ENCODE peak calls at places on chromosomes 11 and 22, in ten cellular contexts. One of them, this sample, is unnamed.

GRCh38 chr11:69121621-69122336 is 34.0 kb upstream of the SMIM38 start:
- DNase-seq in activated naive CD4-positive, alpha-beta T cell treated with Interleukin-2 at 50 U/mL for 16 hours: no peak
- DNase-seq in fibroblast of pulmonary artery: no peak
- DNase-seq in hypothalamus: no peak
- DNase-seq in GM20000: no peak
- DNase-seq in T follicular helper cell: no peak
- DNase-seq in LNCaP clone FGC: no peak
- DNase-seq in DMS53: no peak
- DNase-seq in HS-27A: no peak
- DNase-seq in stimulated activated CD8-positive, alpha-beta memory T cell treated with anti-CD3 and anti-CD28 coated beads, Interleukin-2, amount 100 ng/mL, for 48 hours: no peak
- DNase-seq in this sample: no peak

GRCh38 chr11:24344222-24344621 is 152.6 kb upstream of the LUZP2 start:
- DNase-seq in activated naive CD4-positive, alpha-beta T cell treated with Interleukin-2 at 50 U/mL for 16 hours: no peak
- DNase-seq in fibroblast of pulmonary artery: no peak
- DNase-seq in hypothalamus: no peak
- DNase-seq in GM20000: no peak
- DNase-seq in T follicular helper cell: no peak
- DNase-seq in LNCaP clone FGC: no peak
- DNase-seq in DMS53: no peak
- DNase-seq in HS-27A: no peak
- DNase-seq in stimulated activated CD8-positive, alpha-beta memory T cell treated with anti-CD3 and anti-CD28 coated beads, Interleukin-2, amount 100 ng/mL, for 48 hours: no peak
- DNase-seq in this sample: no peak

GRCh38 chr11:128868851-128869671 is 2.0 kb upstream of the KCNJ1 start:
- DNase-seq in activated naive CD4-positive, alpha-beta T cell treated with Interleukin-2 at 50 U/mL for 16 hours: no peak
- DNase-seq in fibroblast of pulmonary artery: no peak
- DNase-seq in hypothalamus: no peak
- DNase-seq in GM20000: no peak
- DNase-seq in T follicular helper cell: no peak
- DNase-seq in LNCaP clone FGC: no peak
- DNase-seq in DMS53: peak; percentile 19
- DNase-seq in HS-27A: no peak
- DNase-seq in stimulated activated CD8-positive, alpha-beta memory T cell treated with anti-CD3 and anti-CD28 coated beads, Interleukin-2, amount 100 ng/mL, for 48 hours: no peak
- DNase-seq in this sample: no peak

GRCh38 chr11:116037851-116038250 is 533.6 kb upstream of the CADM1 start:
- DNase-seq in activated naive CD4-positive, alpha-beta T cell treated with Interleukin-2 at 50 U/mL for 16 hours: no peak
- DNase-seq in fibroblast of pulmonary artery: no peak
- DNase-seq in hypothalamus: no peak
- DNase-seq in GM20000: no peak
- DNase-seq in T follicular helper cell: no peak
- DNase-seq in LNCaP clone FGC: no peak
- DNase-seq in DMS53: peak; percentile 62
- DNase-seq in HS-27A: no peak
- DNase-seq in stimulated activated CD8-positive, alpha-beta memory T cell treated with anti-CD3 and anti-CD28 coated beads, Interleukin-2, amount 100 ng/mL, for 48 hours: no peak
- DNase-seq in this sample: no peak

GRCh38 chr11:58629857-58630256 is 7.4 kb downstream of the CNTF start:
- DNase-seq in activated naive CD4-positive, alpha-beta T cell treated with Interleukin-2 at 50 U/mL for 16 hours: no peak
- DNase-seq in fibroblast of pulmonary artery: peak; percentile 72
- DNase-seq in hypothalamus: no peak
- DNase-seq in GM20000: peak; percentile 49
- DNase-seq in T follicular helper cell: no peak
- DNase-seq in LNCaP clone FGC: no peak
- DNase-seq in DMS53: peak; percentile 48
- DNase-seq in HS-27A: no peak
- DNase-seq in stimulated activated CD8-positive, alpha-beta memory T cell treated with anti-CD3 and anti-CD28 coated beads, Interleukin-2, amount 100 ng/mL, for 48 hours: no peak
- DNase-seq in this sample: no peak

GRCh38 chr11:44744160-44744559 is 17.4 kb downstream of the TSPAN18 start:
- DNase-seq in activated naive CD4-positive, alpha-beta T cell treated with Interleukin-2 at 50 U/mL for 16 hours: no peak
- DNase-seq in fibroblast of pulmonary artery: no peak
- DNase-seq in hypothalamus: no peak
- DNase-seq in GM20000: no peak
- DNase-seq in T follicular helper cell: no peak
- DNase-seq in LNCaP clone FGC: no peak
- DNase-seq in DMS53: no peak
- DNase-seq in HS-27A: no peak
- DNase-seq in stimulated activated CD8-positive, alpha-beta memory T cell treated with anti-CD3 and anti-CD28 coated beads, Interleukin-2, amount 100 ng/mL, for 48 hours: no peak
- DNase-seq in this sample: no peak

GRCh38 chr11:118060879-118061278 is 16.0 kb upstream of the TMPRSS4 start:
- DNase-seq in activated naive CD4-positive, alpha-beta T cell treated with Interleukin-2 at 50 U/mL for 16 hours: no peak
- DNase-seq in fibroblast of pulmonary artery: no peak
- DNase-seq in hypothalamus: no peak
- DNase-seq in GM20000: no peak
- DNase-seq in T follicular helper cell: no peak
- DNase-seq in LNCaP clone FGC: no peak
- DNase-seq in DMS53: peak; percentile 34
- DNase-seq in HS-27A: no peak
- DNase-seq in stimulated activated CD8-positive, alpha-beta memory T cell treated with anti-CD3 and anti-CD28 coated beads, Interleukin-2, amount 100 ng/mL, for 48 hours: no peak
- DNase-seq in this sample: no peak

GRCh38 chr22:36830601-36831000 is 13.8 kb upstream of the PVALB start:
- DNase-seq in activated naive CD4-positive, alpha-beta T cell treated with Interleukin-2 at 50 U/mL for 16 hours: no peak
- DNase-seq in fibroblast of pulmonary artery: no peak
- DNase-seq in hypothalamus: no peak
- DNase-seq in GM20000: no peak
- DNase-seq in T follicular helper cell: no peak
- DNase-seq in LNCaP clone FGC: no peak
- DNase-seq in DMS53: no peak
- DNase-seq in HS-27A: no peak
- DNase-seq in stimulated activated CD8-positive, alpha-beta memory T cell treated with anti-CD3 and anti-CD28 coated beads, Interleukin-2, amount 100 ng/mL, for 48 hours: no peak
- DNase-seq in this sample: no peak

GRCh38 chr22:26711205-26711958 is 54.0 kb downstream of the MIAT start:
- DNase-seq in activated naive CD4-positive, alpha-beta T cell treated with Interleukin-2 at 50 U/mL for 16 hours: no peak
- DNase-seq in fibroblast of pulmonary artery: peak; percentile 48
- DNase-seq in hypothalamus: no peak
- DNase-seq in GM20000: peak; percentile 52
- DNase-seq in T follicular helper cell: no peak
- DNase-seq in LNCaP clone FGC: no peak
- DNase-seq in DMS53: no peak
- DNase-seq in HS-27A: no peak
- DNase-seq in stimulated activated CD8-positive, alpha-beta memory T cell treated with anti-CD3 and anti-CD28 coated beads, Interleukin-2, amount 100 ng/mL, for 48 hours: no peak
- DNase-seq in this sample: peak; percentile 51

GRCh38 chr22:29994027-29994715 is 86.1 kb upstream of the HORMAD2 start:
- DNase-seq in activated naive CD4-positive, alpha-beta T cell treated with Interleukin-2 at 50 U/mL for 16 hours: no peak
- DNase-seq in fibroblast of pulmonary artery: peak; percentile 48
- DNase-seq in hypothalamus: no peak
- DNase-seq in GM20000: no peak
- DNase-seq in T follicular helper cell: no peak
- DNase-seq in LNCaP clone FGC: no peak
- DNase-seq in DMS53: peak; percentile 72
- DNase-seq in HS-27A: no peak
- DNase-seq in stimulated activated CD8-positive, alpha-beta memory T cell treated with anti-CD3 and anti-CD28 coated beads, Interleukin-2, amount 100 ng/mL, for 48 hours: no peak
- DNase-seq in this sample: no peak

GRCh38 chr11:134196756-134197155 is 27.0 kb downstream of the NCAPD3 start:
- DNase-seq in activated naive CD4-positive, alpha-beta T cell treated with Interleukin-2 at 50 U/mL for 16 hours: peak; percentile 11
- DNase-seq in fibroblast of pulmonary artery: no peak
- DNase-seq in hypothalamus: no peak
- DNase-seq in GM20000: no peak
- DNase-seq in T follicular helper cell: no peak
- DNase-seq in LNCaP clone FGC: no peak
- DNase-seq in DMS53: no peak
- DNase-seq in HS-27A: no peak
- DNase-seq in stimulated activated CD8-positive, alpha-beta memory T cell treated with anti-CD3 and anti-CD28 coated beads, Interleukin-2, amount 100 ng/mL, for 48 hours: no peak
- DNase-seq in this sample: no peak

GRCh38 chr11:75246673-75247350 is 6.2 kb downstream of the TPBGL start:
- DNase-seq in activated naive CD4-positive, alpha-beta T cell treated with Interleukin-2 at 50 U/mL for 16 hours: no peak
- DNase-seq in fibroblast of pulmonary artery: no peak
- DNase-seq in hypothalamus: no peak
- DNase-seq in GM20000: no peak
- DNase-seq in T follicular helper cell: no peak
- DNase-seq in LNCaP clone FGC: no peak
- DNase-seq in DMS53: no peak
- DNase-seq in HS-27A: no peak
- DNase-seq in stimulated activated CD8-positive, alpha-beta memory T cell treated with anti-CD3 and anti-CD28 coated beads, Interleukin-2, amount 100 ng/mL, for 48 hours: no peak
- DNase-seq in this sample: no peak

GRCh38 chr22:49236541-49237075 is 591.1 kb downstream of the BRD1 start:
- DNase-seq in activated naive CD4-positive, alpha-beta T cell treated with Interleukin-2 at 50 U/mL for 16 hours: no peak
- DNase-seq in fibroblast of pulmonary artery: no peak
- DNase-seq in hypothalamus: no peak
- DNase-seq in GM20000: no peak
- DNase-seq in T follicular helper cell: no peak
- DNase-seq in LNCaP clone FGC: no peak
- DNase-seq in DMS53: no peak
- DNase-seq in HS-27A: no peak
- DNase-seq in stimulated activated CD8-positive, alpha-beta memory T cell treated with anti-CD3 and anti-CD28 coated beads, Interleukin-2, amount 100 ng/mL, for 48 hours: no peak
- DNase-seq in this sample: no peak

GRCh38 chr22:49305966-49306631 is 521.6 kb downstream of the BRD1 start:
- DNase-seq in activated naive CD4-positive, alpha-beta T cell treated with Interleukin-2 at 50 U/mL for 16 hours: no peak
- DNase-seq in fibroblast of pulmonary artery: no peak
- DNase-seq in hypothalamus: no peak
- DNase-seq in GM20000: no peak
- DNase-seq in T follicular helper cell: no peak
- DNase-seq in LNCaP clone FGC: no peak
- DNase-seq in DMS53: no peak
- DNase-seq in HS-27A: no peak
- DNase-seq in stimulated activated CD8-positive, alpha-beta memory T cell treated with anti-CD3 and anti-CD28 coated beads, Interleukin-2, amount 100 ng/mL, for 48 hours: no peak
- DNase-seq in this sample: no peak

GRCh38 chr22:33018232-33018864 is 39.8 kb downstream of the SYN3 start:
- DNase-seq in activated naive CD4-positive, alpha-beta T cell treated with Interleukin-2 at 50 U/mL for 16 hours: peak; percentile 23
- DNase-seq in fibroblast of pulmonary artery: peak; percentile 60
- DNase-seq in hypothalamus: no peak
- DNase-seq in GM20000: peak; percentile 66
- DNase-seq in T follicular helper cell: no peak
- DNase-seq in LNCaP clone FGC: no peak
- DNase-seq in DMS53: peak; percentile 49
- DNase-seq in HS-27A: no peak
- DNase-seq in stimulated activated CD8-positive, alpha-beta memory T cell treated with anti-CD3 and anti-CD28 coated beads, Interleukin-2, amount 100 ng/mL, for 48 hours: peak; percentile 37
- DNase-seq in this sample: peak; percentile 11